ENCODE peak calls at places on chromosomes 16 and 17, in six cellular contexts. M is GM20000; X is NAMALWA; L is NCI-H1417; Q is WTC11; P is stimulated activated naive CD8-positive, alpha-beta T cell treated with anti-CD3 and anti-CD28 coated beads, Interleukin-15, Interleukin-2, amounts not matched to agents 100 U/mL and 50 U/mL, for 24 hours. H is an unnamed sample.

GRCh38 chr16:8278181-8278580 is 312.1 kb downstream of the TMEM114 start:
- DNase-seq in M (no peak), X (no peak), L (no peak), Q (no peak), P (no peak), H (no peak)

GRCh38 chr17:73340093-73340596 is 28.3 kb upstream of the CDC42EP4 start:
- DNase-seq in M (no peak), X (no peak), L (no peak), Q (no peak), P (no peak), H (peak)

GRCh38 chr17:43533699-43534098 is 12.4 kb downstream of the ETV4 start:
- DNase-seq in M (no peak), X (no peak), L (no peak), Q (no peak), P (no peak), H (no peak)

GRCh38 chr16:81315271-81316175 is 761 bp downstream of the GAN start:
- DNase-seq in M (peak), X (peak), L (peak), Q (peak), P (peak), H (peak)

GRCh38 chr16:84234656-84235285 is 5.0 kb downstream of the KCNG4 start:
- DNase-seq in M (no peak), X (no peak), L (no peak), Q (no peak), P (no peak), H (no peak)

GRCh38 chr17:21286066-21286770 is 1.7 kb downstream of the MAP2K3 start:
- DNase-seq in M (no peak), X (peak), L (peak), Q (no peak), P (peak), H (peak)

GRCh38 chr17:78365561-78366108 is 5.8 kb upstream of the SOCS3 start:
- DNase-seq in M (no peak), X (no peak), L (no peak), Q (peak), P (no peak), H (no peak)

GRCh38 chr17:78316115-78316866 is 43.6 kb downstream of the SOCS3 start:
- DNase-seq in M (peak), X (no peak), L (no peak), Q (peak), P (no peak), H (no peak)

GRCh38 chr17:81898885-81899284 is 3.2 kb upstream of the NPB start:
- DNase-seq in M (no peak), X (no peak), L (no peak), Q (no peak), P (no peak), H (no peak)